ENCODE peak calls at places on chromosomes 3 and 15, in seven cellular contexts. O is fibroblast of lung, G is AG09319, K is lower lobe of right lung, B is fibroblast of the aortic adventitia, S is tibial artery, Q is foreskin fibroblast. C is an unnamed sample.

GRCh38 chr15:72169236-72169920 is 28.2 kb downstream of the GRAMD2A start:
- DNase-seq in O (no peak), G (no peak), K (no peak), B (no peak), S (no peak), Q (no peak), C (no peak)

GRCh38 chr3:173743111-173743510 is 345.6 kb downstream of the NLGN1 start:
- DNase-seq in O (peak), G (no peak), K (no peak), B (peak), S (no peak), Q (peak), C (no peak)

GRCh38 chr3:108018552-108018951 is 72.3 kb downstream of the CD47 start:
- DNase-seq in O (no peak), G (no peak), K (no peak), B (no peak), S (no peak), Q (no peak), C (no peak)

GRCh38 chr3:169552533-169552932 is 111.0 kb downstream of the MECOM start:
- DNase-seq in O (peak), G (no peak), K (no peak), B (peak), S (no peak), Q (no peak), C (no peak)

GRCh38 chr3:155302476-155302875 is 9.0 kb upstream of the STRIT1 start:
- DNase-seq in O (peak), G (no peak), K (no peak), B (peak), S (no peak), Q (peak), C (no peak)

GRCh38 chr15:91678003-91678402 is 175.5 kb upstream of the SLCO3A1 start:
- DNase-seq in O (no peak), G (no peak), K (no peak), B (no peak), S (no peak), Q (no peak), C (no peak)

GRCh38 chr3:112718516-112718915 is 77.6 kb upstream of the CCDC80 start:
- DNase-seq in O (no peak), G (no peak), K (no peak), B (no peak), S (no peak), Q (no peak), C (no peak)

GRCh38 chr3:158731938-158732855 is at the start of gene RARRES1:
- DNase-seq in O (peak), G (no peak), K (peak), B (peak), S (peak), Q (peak), C (no peak)

GRCh38 chr3:112333386-112334334 is 704 bp downstream of the CD200 start:
- DNase-seq in O (peak), G (no peak), K (no peak), B (peak), S (peak), Q (no peak), C (no peak)

GRCh38 chr15:45225506-45226273 is 26.3 kb upstream of the SLC28A2 start:
- DNase-seq in O (no peak), G (no peak), K (no peak), B (no peak), S (no peak), Q (no peak), C (no peak)

GRCh38 chr3:29381595-29381994 is 100.7 kb downstream of the RBMS3 start:
- DNase-seq in O (peak), G (no peak), K (no peak), B (peak), S (no peak), Q (peak), C (no peak)

GRCh38 chr3:113287111-113287817 is 75.9 kb downstream of the BOC start:
- DNase-seq in O (peak), G (peak), K (no peak), B (peak), S (no peak), Q (peak), C (no peak)

GRCh38 chr15:48880070-48880634 is 2.2 kb downstream of the EID1 start:
- DNase-seq in O (no peak), G (no peak), K (no peak), B (no peak), S (no peak), Q (no peak), C (no peak)

GRCh38 chr3:90015688-90016356 is 908.4 kb downstream of the EPHA3 start:
- DNase-seq in O (peak), G (peak), K (no peak), B (peak), S (no peak), Q (peak), C (no peak)

GRCh38 chr3:64687781-64688515 is at the start of gene ADAMTS9:
- DNase-seq in O (peak), G (no peak), K (peak), B (peak), S (peak), Q (peak), C (peak)

GRCh38 chr15:40928975-40929729 is at the start of gene DLL4:
- DNase-seq in O (peak), G (no peak), K (peak), B (no peak), S (peak), Q (peak), C (no peak)

GRCh38 chr3:49554639-49555265 is 475 bp downstream of the BSN start:
- DNase-seq in O (no peak), G (no peak), K (peak), B (peak), S (no peak), Q (peak), C (no peak)

GRCh38 chr3:58722526-58722925 is 56.0 kb upstream of the FAM3D start:
- DNase-seq in O (no peak), G (no peak), K (no peak), B (no peak), S (no peak), Q (no peak), C (no peak)

GRCh38 chr15:98790270-98790669 is 141.9 kb downstream of the IGF1R start:
- DNase-seq in O (no peak), G (no peak), K (no peak), B (no peak), S (no peak), Q (no peak), C (no peak)

GRCh38 chr3:124800511-124801374 is 70.5 kb downstream of the UMPS start:
- DNase-seq in O (peak), G (no peak), K (no peak), B (peak), S (no peak), Q (no peak), C (no peak)

GRCh38 chr3:29281265-29282228 is 676 bp downstream of the RBMS3 start:
- DNase-seq in O (peak), G (no peak), K (no peak), B (peak), S (peak), Q (peak), C (no peak)

GRCh38 chr3:133776794-133777438 is 28.7 kb upstream of the SRPRB start:
- DNase-seq in O (no peak), G (no peak), K (no peak), B (no peak), S (no peak), Q (no peak), C (no peak)
- TF ChIP-seq CTCF in O (no peak), G (no peak), K (no peak), B (no peak), S (no peak), Q (no peak), C (no peak)

DNA sequence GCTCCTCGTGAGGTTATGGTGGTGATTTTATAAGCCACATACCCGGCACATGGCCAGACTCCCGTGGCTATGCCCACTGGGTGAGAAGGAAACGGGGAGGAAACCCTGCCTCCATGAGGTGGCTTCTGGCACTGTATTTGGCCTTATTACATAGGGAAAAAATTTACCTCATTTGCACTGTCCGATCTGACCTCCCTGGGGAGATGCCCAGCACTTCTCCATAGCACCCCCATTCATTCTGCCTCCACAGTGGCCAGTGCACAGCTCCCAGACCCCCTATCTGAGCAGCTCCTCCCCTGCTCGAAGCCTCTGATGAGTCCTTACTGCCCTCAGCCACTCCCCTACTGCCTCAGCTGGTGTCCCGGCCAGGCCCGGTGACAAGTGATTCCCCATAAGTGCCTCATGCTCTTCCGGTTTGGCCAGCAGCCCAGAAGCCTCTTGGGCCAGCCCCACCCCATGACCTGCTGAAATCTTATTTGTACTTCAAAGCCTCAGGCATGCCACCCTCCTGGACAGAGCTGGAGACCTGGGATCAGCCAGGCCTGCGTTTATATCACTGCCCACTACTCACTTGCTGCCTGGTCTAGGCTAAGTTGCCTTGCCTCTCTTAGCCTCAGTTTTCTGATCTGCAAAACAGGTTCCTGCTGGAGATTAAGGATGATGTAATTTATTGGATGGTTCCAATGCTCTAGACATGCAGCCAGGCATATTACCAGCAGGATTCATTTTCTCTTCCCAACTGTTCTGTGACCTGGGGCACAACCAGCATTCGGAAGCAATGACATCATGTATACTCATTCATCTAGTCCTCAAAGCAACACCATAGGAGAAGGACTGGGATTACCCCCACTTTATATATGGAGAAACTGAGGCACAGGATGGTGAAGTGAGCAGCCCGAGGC is 30.6 kb upstream of the SLC6A6 start:
- DNase-seq in O (peak), G (peak), K (peak), B (peak), S (peak), Q (peak), C (no peak)
- TF ChIP-seq CTCF in O (no peak), G (no peak), K (peak), B (no peak), S (no peak), Q (no peak), C (peak)

GRCh38 chr3:8095724-8096123 is 405.9 kb upstream of the LMCD1 start:
- DNase-seq in O (no peak), G (no peak), K (no peak), B (no peak), S (no peak), Q (no peak), C (no peak)
- TF ChIP-seq CTCF in O (no peak), G (peak), K (no peak), B (peak), S (no peak), Q (no peak), C (peak)

GRCh38 chr3:14362890-14363289 is 39.5 kb upstream of the SLC6A6 start:
- DNase-seq in O (no peak), G (no peak), K (no peak), B (no peak), S (no peak), Q (no peak), C (no peak)
- TF ChIP-seq CTCF in O (no peak), G (no peak), K (no peak), B (no peak), S (no peak), Q (no peak), C (no peak)

C was measured in chondrocyte.